ENCODE peak calls at places on chromosome X, in seven cellular contexts. B is HepG2, D is left lung, X is Panc1, J is uterus, K is breast epithelium, H is H9. V is an unnamed sample.
A peak's percentile ranks its signal among the peaks of the same experiment; 100 is the strongest.

GRCh38 chrX:120653000-120653399 is 23.1 kb upstream of the C1GALT1C1 start:
- DNase-seq in J (no peak), K (no peak), X (no peak), D (no peak), H (no peak), B (no peak), V (no peak)

GRCh38 chrX:47169726-47170515 is 23.7 kb upstream of the UBA1 start:
- DNase-seq in B (no peak), J (peak; percentile 11), D (no peak), H (peak; percentile 15), X (no peak), K (no peak), V (peak; percentile 26)

GRCh38 chrX:896256-896655 is 265.7 kb downstream of the SHOX start:
- DNase-seq in B (no peak), H (no peak), X (no peak), D (no peak), J (no peak), K (no peak), V (no peak)

GRCh38 chrX:108309144-108309543 is 129.1 kb downstream of the COL4A6 start:
- DNase-seq in D (no peak), K (no peak), H (no peak), J (no peak), X (no peak), B (peak; percentile 66), V (peak; percentile 39)

GRCh38 chrX:31355206-31355955 is 283.5 kb upstream of the FTHL17 start:
- DNase-seq in H (no peak), K (no peak), B (no peak), J (no peak), D (no peak), X (no peak), V (no peak)

GRCh38 chrX:21374994-21375794 is 976 bp downstream of the CNKSR2 start:
- DNase-seq in J (no peak), H (peak; percentile 31), K (no peak), B (no peak), D (no peak), X (no peak), V (peak; percentile 5)

GRCh38 chrX:18973527-18974192 is 10.3 kb downstream of the PHKA2 start:
- DNase-seq in H (no peak), D (no peak), J (no peak), B (peak; percentile 30), K (no peak), X (no peak), V (no peak)

GRCh38 chrX:66046612-66047235 is 6.8 kb upstream of the VSIG4 start:
- DNase-seq in H (no peak), K (no peak), J (no peak), D (no peak), X (no peak), B (no peak), V (no peak)

GRCh38 chrX:129462707-129463106 is 60.6 kb downstream of the SMARCA1 start:
- DNase-seq in X (no peak), K (no peak), H (no peak), B (no peak), D (no peak), J (no peak), V (no peak)

GRCh38 chrX:101708180-101708579 is 48.5 kb upstream of the ARMCX2 start:
- DNase-seq in J (no peak), H (no peak), X (no peak), B (no peak), K (no peak), D (no peak), V (no peak)

DNA sequence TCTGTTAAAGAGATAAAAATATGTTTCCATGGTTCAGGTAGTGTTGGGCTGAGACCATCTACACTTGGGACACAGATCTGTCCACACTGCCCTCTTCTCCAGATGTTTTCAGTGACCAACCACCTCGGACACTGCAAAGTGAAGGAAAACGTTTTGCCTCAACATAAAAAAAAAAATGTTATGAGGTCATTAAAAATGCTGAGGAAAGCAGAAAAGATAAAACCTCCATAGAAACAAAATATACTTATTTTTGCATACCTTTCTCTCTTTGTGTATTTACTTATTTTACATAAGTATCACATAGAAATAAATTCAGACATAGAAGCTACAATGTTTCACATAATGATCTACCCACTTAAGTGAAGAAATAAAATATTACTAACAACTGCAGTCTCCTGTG is 200.3 kb upstream of the VCX3A start:
- DNase-seq in K (no peak), B (no peak), H (no peak), X (no peak), J (no peak), D (no peak), V (no peak)
- H3K4me1 ChIP-seq in K (no peaks in the 10 kb centered on the region), B (no peaks in the 10 kb centered on the region), H (no peaks in the 10 kb centered on the region), X (no peaks in the 10 kb centered on the region), J (no peaks in the 10 kb centered on the region), D (no peaks in the 10 kb centered on the region), V (no peaks in the 10 kb centered on the region)

GRCh38 chrX:154717824-154718223 is 33.1 kb downstream of the GAB3 start:
- DNase-seq in B (no peak), X (no peak), H (no peak), D (no peak), K (no peak), J (no peak), V (no peak)
- TF ChIP-seq CTCF in B (no peak), X (no peak), H (no peak), D (no peak), K (no peak), J (no peak), V (no peak)

GRCh38 chrX:138709886-138710285 is 1.6 kb downstream of the FGF13 start:
- DNase-seq in X (no peak), D (no peak), B (no peak), J (no peak), H (no peak), K (no peak), V (peak; percentile 3)
- H3K4me1 ChIP-seq in X (no peaks in the 10 kb centered on the region), D (no peaks in the 10 kb centered on the region), B (no peaks in the 10 kb centered on the region), J (no peaks in the 10 kb centered on the region), H (peaks cover 2% of the 10 kb centered on the region), K (no peaks in the 10 kb centered on the region), V (no peaks in the 10 kb centered on the region)

DNA sequence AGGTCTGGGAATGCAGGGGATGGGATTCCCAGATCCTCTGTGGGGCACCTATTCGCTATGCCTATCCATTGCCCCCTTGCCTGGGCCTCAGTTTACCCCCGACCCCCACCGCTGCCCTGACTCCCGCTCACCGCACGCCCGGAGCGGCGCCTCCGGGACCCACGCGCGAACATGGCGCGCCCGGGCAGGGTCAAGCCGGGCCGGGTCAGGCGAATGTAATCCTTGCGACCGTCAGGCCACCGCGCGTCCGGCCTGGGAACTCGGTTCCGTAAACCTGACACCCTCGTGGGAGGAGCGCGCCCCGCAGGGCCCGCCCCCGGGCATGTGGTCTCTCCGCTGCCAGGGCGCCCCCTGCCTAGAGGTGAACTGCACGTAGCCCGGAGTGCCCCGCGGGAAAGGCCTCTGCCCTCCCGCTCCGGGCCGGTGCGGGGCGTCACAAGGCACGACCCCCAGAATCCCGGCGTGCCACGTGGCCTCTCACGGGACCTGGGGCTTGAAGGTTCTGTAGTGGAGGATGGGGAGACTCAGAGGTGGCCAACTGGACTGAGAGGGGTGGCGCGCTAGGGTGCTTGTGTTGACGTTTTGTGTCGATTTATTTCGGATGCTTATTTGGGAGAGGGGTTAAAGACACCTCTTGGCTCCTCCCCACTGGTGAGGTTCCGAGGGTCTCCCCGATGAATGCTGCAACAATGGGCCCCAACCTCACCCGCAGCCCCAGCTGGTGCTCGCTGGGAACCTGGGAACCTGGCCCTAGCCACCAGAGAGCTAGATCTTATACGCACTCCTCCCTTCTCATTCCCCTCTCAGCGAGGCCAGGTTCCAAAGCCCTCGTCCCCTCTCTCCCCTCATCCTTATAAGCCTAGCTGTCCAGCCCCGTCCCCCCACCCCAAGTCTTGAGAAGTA is at the start of gene PRICKLE3:
- DNase-seq in H (peak; percentile 84), K (peak; percentile 75), D (peak; percentile 87), J (peak; percentile 79), X (no peak), B (peak; percentile 61), V (peak; percentile 84)
- TF ChIP-seq CTCF in H (peak; percentile 54), K (no peak), D (peak; percentile 37), J (peak; percentile 39), X (peak; percentile 80), B (peak; percentile 84), V (peak; percentile 32)

DNA sequence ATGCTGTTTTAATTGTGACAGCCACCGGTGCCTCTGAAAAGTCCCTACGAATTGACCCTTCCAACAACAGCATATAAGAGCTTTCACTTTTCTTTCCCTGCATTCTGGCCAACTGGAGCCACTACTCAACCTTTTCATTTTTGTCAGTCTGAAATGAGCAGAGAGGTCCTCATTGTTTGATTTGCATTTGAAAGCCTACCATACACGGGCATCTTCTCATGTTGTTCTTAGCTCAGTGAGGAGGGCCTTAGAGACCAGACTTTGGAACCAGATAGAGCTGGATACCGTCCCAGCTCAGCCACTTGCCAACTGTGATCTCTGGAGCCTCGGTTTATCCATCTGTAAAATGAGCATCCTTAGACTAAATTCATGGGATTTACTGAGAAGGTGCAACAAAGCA is 16.9 kb upstream of the TMSB4X start:
- DNase-seq in J (no peak), K (no peak), B (no peak), H (no peak), X (no peak), D (no peak), V (no peak)
- H3K4me1 ChIP-seq in J (no peaks in the 10 kb centered on the region), K (no peaks in the 10 kb centered on the region), B (peaks cover 15% of the 10 kb centered on the region), H (peaks cover 2% of the 10 kb centered on the region), X (peaks cover 6% of the 10 kb centered on the region), D (peaks cover 31% of the 10 kb centered on the region), V (peaks cover 20% of the 10 kb centered on the region)

DNA sequence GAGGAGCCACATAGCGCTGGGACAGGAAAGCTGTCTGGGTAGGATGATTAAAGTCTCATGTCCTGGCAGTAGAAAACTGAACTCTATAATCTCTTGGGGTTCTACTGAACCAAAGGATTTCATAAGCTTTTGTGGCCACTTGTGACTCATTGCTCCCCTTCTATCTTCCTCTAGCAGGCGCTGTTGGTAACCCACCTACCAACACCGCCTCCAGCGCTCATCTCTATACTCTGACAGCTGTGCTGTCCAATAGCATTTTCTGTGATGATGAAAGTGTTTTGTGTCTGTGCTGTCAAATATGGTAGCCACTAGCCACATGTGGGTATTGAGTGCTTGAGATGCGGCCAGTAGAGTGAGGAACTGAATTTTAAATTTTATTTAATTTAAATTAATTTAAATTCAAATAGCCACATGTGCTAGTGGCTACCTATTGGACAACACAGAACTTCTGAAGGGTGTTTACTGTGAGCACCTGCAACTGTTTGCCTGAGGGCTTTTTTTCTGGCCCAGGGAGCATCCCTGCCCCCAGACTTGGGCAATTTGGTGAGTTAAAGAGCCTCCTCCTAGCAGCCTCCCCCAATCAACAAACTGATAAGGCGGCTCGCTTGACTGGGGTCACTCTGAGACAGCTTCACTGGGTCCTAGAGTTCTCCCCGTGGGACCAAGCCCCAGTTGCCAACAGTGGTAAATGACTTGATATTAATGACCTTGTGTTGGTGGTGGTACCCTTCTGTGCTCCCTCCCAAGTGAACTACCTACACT is 169.2 kb upstream of the ATP6AP2 start:
- DNase-seq in J (no peak), H (peak; percentile 54), D (no peak), X (no peak), B (peak; percentile 0), K (no peak), V (no peak)
- TF ChIP-seq CTCF in J (no peak), H (peak; percentile 71), D (no peak), X (peak; percentile 18), B (no peak), K (no peak), V (no peak)

DNA sequence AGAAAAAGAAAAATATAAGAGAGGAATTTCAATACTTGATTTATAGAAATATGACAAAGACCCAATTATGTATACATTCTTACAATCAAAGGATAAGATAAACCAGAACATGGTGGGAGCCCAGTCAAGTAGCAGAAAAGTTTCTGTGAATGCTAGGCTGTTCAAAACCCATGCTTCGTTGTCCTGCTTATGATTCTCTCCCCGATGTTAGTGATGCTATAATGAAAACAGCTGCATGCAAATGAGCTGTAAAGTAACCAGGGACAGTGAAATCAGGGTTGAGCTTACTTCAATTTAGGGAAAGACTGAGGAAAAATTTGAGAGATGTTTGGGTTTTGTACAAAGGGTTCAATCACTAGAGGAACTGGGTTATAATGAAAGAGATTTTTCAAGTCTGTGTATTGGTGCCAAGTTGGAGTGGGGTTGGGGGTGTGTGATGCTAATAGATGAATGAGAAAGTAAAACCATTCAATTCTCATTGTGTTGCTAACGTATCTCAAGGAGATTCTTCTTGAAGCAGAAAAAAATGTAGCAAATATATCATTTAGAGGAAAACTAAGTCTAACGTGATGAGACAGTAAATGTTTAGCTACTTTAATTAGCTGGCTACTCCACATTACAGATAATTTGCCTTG is 59.2 kb upstream of the PPP1R2C start:
- DNase-seq in K (no peak), B (no peak), D (no peak), J (no peak), H (no peak), X (no peak), V (no peak)
- H3K4me1 ChIP-seq in K (no peaks in the 10 kb centered on the region), B (no peaks in the 10 kb centered on the region), D (no peaks in the 10 kb centered on the region), J (no peaks in the 10 kb centered on the region), H (peaks cover 5% of the 10 kb centered on the region), X (no peaks in the 10 kb centered on the region), V (peaks cover 9% of the 10 kb centered on the region)

V was measured in hepatocyte.